ENCODE peak calls at places on chromosome X, in four cellular contexts. O is hepatocyte, S is neural crest cell, E is B cell. Q is an unnamed sample.
A peak's percentile ranks its signal among the peaks of the same experiment; 100 is the strongest.

GRCh38 chrX:72141372-72142004 is 9.8 kb upstream of the RTL5 start:
- DNase-seq in O (no peak), S (no peak), E (no peak), Q (no peak)

GRCh38 chrX:42708222-42708621 is 69.7 kb downstream of the PPP1R2C start:
- DNase-seq in O (no peak), S (no peak), E (no peak), Q (no peak)

GRCh38 chrX:40152706-40153334 is 55.1 kb upstream of the BCOR start:
- DNase-seq in O (peak; percentile 44), S (peak; percentile 30), E (no peak), Q (no peak)

GRCh38 chrX:115690554-115691216 is 129.7 kb downstream of the PLS3 start:
- DNase-seq in O (peak; percentile 90), S (peak; percentile 84), E (no peak), Q (peak; percentile 58)

GRCh38 chrX:136586386-136586785 is 54.4 kb downstream of the VGLL1 start:
- DNase-seq in O (no peak), S (no peak), E (no peak), Q (no peak)

GRCh38 chrX:46165411-46165810 is 379.8 kb downstream of the ZNF674 start:
- DNase-seq in O (no peak), S (no peak), E (no peak), Q (no peak)

GRCh38 chrX:150581093-150581775 is 12.8 kb downstream of the MTM1 start:
- DNase-seq in O (no peak), S (no peak), E (no peak), Q (no peak)

GRCh38 chrX:8846271-8846670 is 45.1 kb upstream of the FAM9A start:
- DNase-seq in O (no peak), S (no peak), E (no peak), Q (no peak)

GRCh38 chrX:103107836-103108235 is 14.9 kb upstream of the NXF3 start:
- DNase-seq in O (no peak), S (no peak), E (no peak), Q (no peak)

GRCh38 chrX:38880460-38880859 is 79.2 kb downstream of the MID1IP1 start:
- DNase-seq in O (peak; percentile 32), S (no peak), E (no peak), Q (no peak)

GRCh38 chrX:129984196-129984962 is 1.9 kb downstream of the BCORL1 start:
- DNase-seq in O (peak; percentile 53), S (peak; percentile 14), E (peak; percentile 40), Q (peak; percentile 42)

GRCh38 chrX:154114652-154115051 is 17.1 kb upstream of the MECP2 start:
- DNase-seq in O (no peak), S (no peak), E (no peak), Q (no peak)

DNA sequence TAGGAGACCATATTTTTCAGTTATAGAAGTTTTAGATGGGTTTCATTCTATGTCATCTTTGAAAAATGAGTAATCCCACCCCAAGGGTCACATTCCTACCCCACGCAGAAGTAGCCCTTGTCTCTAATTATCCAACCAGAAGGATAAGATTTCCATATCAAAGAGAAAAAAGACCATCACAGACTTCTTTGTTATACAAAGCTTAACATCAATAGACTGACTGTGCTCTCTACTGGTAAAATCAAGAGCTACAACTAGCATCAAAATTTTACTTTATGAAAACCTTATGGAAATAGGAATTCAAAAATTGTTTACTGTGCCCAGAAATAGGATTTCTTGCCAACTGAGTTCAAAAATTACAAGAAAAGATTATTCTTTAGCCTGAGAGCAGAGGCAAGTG is 24.9 kb downstream of the TNMD start:
- DNase-seq in O (no peak), S (no peak), E (no peak), Q (no peak)
- TF ChIP-seq CTCF in O (peak; percentile 44), S (peak; percentile 54), E (no peak), Q (no peak)

DNA sequence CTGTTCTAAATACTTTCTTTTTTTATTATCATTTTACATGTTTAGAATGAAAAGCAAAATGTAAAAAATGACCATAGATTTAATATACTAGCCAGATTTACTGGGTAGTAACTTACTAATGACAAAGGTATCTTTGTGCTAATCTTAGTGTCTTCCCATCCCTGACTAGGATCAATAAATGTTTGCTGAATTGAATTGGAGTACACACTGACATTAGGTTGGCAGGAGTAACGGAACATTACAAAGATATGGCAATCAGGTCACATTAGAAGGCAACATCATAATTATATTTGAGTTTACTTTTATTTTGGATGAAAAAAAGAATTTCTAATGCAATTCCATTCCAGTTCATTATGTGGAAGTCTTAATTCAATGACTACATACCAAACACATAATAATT is 77.8 kb downstream of the MID1 start:
- DNase-seq in O (no peak), S (no peak), E (no peak), Q (no peak)
- TF ChIP-seq CTCF in O (no peak), S (no peak), E (no peak), Q (no peak)

DNA sequence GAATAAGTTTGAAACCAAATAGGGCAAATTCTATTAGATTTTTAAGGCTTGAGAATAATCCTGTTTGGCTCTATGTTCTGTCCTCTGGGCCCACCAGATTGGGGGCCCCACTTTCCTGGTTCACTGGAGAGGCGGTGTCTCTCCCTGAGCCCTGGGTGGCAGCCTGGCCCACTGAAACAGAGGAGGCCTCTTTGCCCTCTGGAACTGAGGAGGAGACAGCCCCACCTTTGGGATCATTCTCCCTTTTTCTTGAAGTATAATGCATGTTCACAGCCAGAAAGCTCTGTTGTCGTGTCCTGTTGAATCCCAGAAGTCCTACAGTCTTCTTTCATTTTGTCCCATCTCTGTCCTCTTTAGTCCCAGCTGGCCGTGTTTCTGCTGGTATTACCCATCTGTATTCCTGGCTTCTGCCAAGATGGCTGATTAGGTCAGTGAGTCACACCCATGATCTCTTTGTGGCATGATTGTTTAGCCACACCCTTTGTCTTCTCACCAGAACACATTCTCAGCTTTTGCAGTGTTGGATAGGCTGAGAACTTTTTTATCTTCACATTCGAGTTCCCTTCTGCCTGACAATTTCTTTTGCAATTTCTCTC is 8.1 kb upstream of the TBC1D25 start:
- DNase-seq in O (no peak), S (no peak), E (no peak), Q (no peak)
- TF ChIP-seq CTCF in O (no peak), S (no peak), E (no peak), Q (no peak)

DNA sequence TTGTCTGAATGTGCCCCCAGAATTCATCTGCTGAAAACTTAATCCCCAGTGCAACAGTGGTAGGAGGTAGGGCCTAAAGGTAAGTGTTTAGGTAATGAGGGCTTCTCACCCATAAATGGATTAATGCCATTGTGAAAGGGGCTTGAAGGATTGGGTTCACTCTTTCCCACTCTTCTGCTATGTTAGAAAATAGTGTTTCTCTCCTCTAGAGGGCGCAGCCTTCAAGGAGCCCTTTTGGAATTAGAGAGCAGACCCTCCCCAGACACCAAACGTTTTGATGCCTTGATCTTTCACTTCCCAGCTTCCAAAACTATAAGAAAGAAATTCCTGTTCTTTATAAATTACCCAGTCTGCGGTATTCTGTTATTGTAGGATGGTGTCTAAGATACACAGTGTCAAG is 706.4 kb downstream of the SMARCA1 start:
- DNase-seq in O (peak; percentile 10), S (peak; percentile 13), E (no peak), Q (peak; percentile 8)
- TF ChIP-seq CTCF in O (peak; percentile 26), S (peak; percentile 70), E (no peak), Q (peak; percentile 55)